ENCODE peak calls at places on chromosome 13, in nine cellular contexts. One of them, this sample, is unnamed. For H3K4me1, the result is how much of the 10 kb centered on the place peaks cover.

GRCh38 chr13:32940601-32941000 is 75.6 kb upstream of the KL start:
- DNase-seq in A549: no peak
- DNase-seq in adrenal gland: peak
- DNase-seq in osteoblast: no peak
- DNase-seq in mucosa of descending colon: peak
- DNase-seq in left ventricle myocardium inferior: peak
- DNase-seq in CD8-positive, alpha-beta T cell: no peak
- DNase-seq in tibial nerve: peak
- DNase-seq in pancreas: no peak
- DNase-seq in this sample: no peak

GRCh38 chr13:32846020-32846451 is 170.2 kb upstream of the KL start:
- DNase-seq in A549: no peak
- DNase-seq in osteoblast: no peak
- DNase-seq in adrenal gland: peak
- DNase-seq in left ventricle myocardium inferior: no peak
- DNase-seq in mucosa of descending colon: no peak
- DNase-seq in pancreas: no peak
- DNase-seq in tibial nerve: no peak
- DNase-seq in CD8-positive, alpha-beta T cell: no peak
- DNase-seq in this sample: no peak

GRCh38 chr13:32430018-32430747 is 2.3 kb upstream of the N4BP2L1 start:
- DNase-seq in pancreas: no peak
- DNase-seq in A549: no peak
- DNase-seq in mucosa of descending colon: no peak
- DNase-seq in left ventricle myocardium inferior: no peak
- DNase-seq in adrenal gland: no peak
- DNase-seq in CD8-positive, alpha-beta T cell: no peak
- DNase-seq in tibial nerve: no peak
- DNase-seq in osteoblast: no peak
- DNase-seq in this sample: no peak

GRCh38 chr13:102774210-102774560 is 599 bp upstream of the TEX30 start:
- DNase-seq in left ventricle myocardium inferior: no peak
- DNase-seq in tibial nerve: no peak
- DNase-seq in CD8-positive, alpha-beta T cell: no peak
- DNase-seq in pancreas: peak
- DNase-seq in mucosa of descending colon: no peak
- DNase-seq in adrenal gland: peak
- DNase-seq in A549: no peak
- DNase-seq in osteoblast: peak
- DNase-seq in this sample: no peak

GRCh38 chr13:50989476-50989875 is 79.9 kb downstream of the RNASEH2B start:
- DNase-seq in left ventricle myocardium inferior: no peak
- DNase-seq in CD8-positive, alpha-beta T cell: no peak
- DNase-seq in tibial nerve: peak
- DNase-seq in mucosa of descending colon: no peak
- DNase-seq in adrenal gland: no peak
- DNase-seq in A549: peak
- DNase-seq in pancreas: no peak
- DNase-seq in osteoblast: no peak
- DNase-seq in this sample: no peak

GRCh38 chr13:109172099-109172498 is 542.7 kb downstream of the MYO16 start:
- DNase-seq in left ventricle myocardium inferior: no peak
- DNase-seq in pancreas: no peak
- DNase-seq in A549: no peak
- DNase-seq in mucosa of descending colon: no peak
- DNase-seq in tibial nerve: no peak
- DNase-seq in CD8-positive, alpha-beta T cell: no peak
- DNase-seq in adrenal gland: no peak
- DNase-seq in osteoblast: no peak
- DNase-seq in this sample: no peak

GRCh38 chr13:111944171-111944583 is 122.8 kb upstream of the SOX1 start:
- DNase-seq in adrenal gland: no peak
- DNase-seq in A549: no peak
- DNase-seq in mucosa of descending colon: no peak
- DNase-seq in osteoblast: no peak
- DNase-seq in CD8-positive, alpha-beta T cell: no peak
- DNase-seq in tibial nerve: no peak
- DNase-seq in left ventricle myocardium inferior: no peak
- DNase-seq in pancreas: no peak
- DNase-seq in this sample: peak

GRCh38 chr13:94595006-94595942 is 678 bp downstream of the TGDS start:
- DNase-seq in adrenal gland: peak
- DNase-seq in A549: no peak
- DNase-seq in osteoblast: peak
- DNase-seq in tibial nerve: no peak
- DNase-seq in CD8-positive, alpha-beta T cell: peak
- DNase-seq in mucosa of descending colon: peak
- DNase-seq in pancreas: no peak
- DNase-seq in left ventricle myocardium inferior: no peak
- DNase-seq in this sample: no peak

GRCh38 chr13:93098972-93099371 is 127.6 kb upstream of the GPC6 start:
- DNase-seq in tibial nerve: no peak
- DNase-seq in left ventricle myocardium inferior: no peak
- DNase-seq in pancreas: peak
- DNase-seq in CD8-positive, alpha-beta T cell: no peak
- DNase-seq in A549: no peak
- DNase-seq in mucosa of descending colon: peak
- DNase-seq in osteoblast: no peak
- DNase-seq in adrenal gland: peak
- DNase-seq in this sample: no peak

GRCh38 chr13:69828527-69828926 is 279.1 kb upstream of the ATXN8OS start:
- DNase-seq in CD8-positive, alpha-beta T cell: no peak
- DNase-seq in mucosa of descending colon: no peak
- DNase-seq in A549: no peak
- DNase-seq in adrenal gland: no peak
- DNase-seq in osteoblast: no peak
- DNase-seq in left ventricle myocardium inferior: no peak
- DNase-seq in pancreas: no peak
- DNase-seq in tibial nerve: no peak
- DNase-seq in this sample: no peak

GRCh38 chr13:95624020-95624419 is 20.5 kb downstream of the DZIP1 start:
- DNase-seq in CD8-positive, alpha-beta T cell: no peak
- DNase-seq in adrenal gland: peak
- DNase-seq in tibial nerve: no peak
- DNase-seq in pancreas: no peak
- DNase-seq in mucosa of descending colon: no peak
- DNase-seq in A549: peak
- DNase-seq in left ventricle myocardium inferior: no peak
- DNase-seq in osteoblast: no peak
- DNase-seq in this sample: no peak

GRCh38 chr13:112870737-112871287 is 98.2 kb upstream of the MCF2L start:
- DNase-seq in pancreas: no peak
- DNase-seq in A549: no peak
- DNase-seq in CD8-positive, alpha-beta T cell: no peak
- DNase-seq in osteoblast: no peak
- DNase-seq in left ventricle myocardium inferior: no peak
- DNase-seq in mucosa of descending colon: no peak
- DNase-seq in tibial nerve: no peak
- DNase-seq in adrenal gland: no peak
- DNase-seq in this sample: no peak

GRCh38 chr13:24923305-24923640 is 159.3 kb downstream of the RNF17 start:
- DNase-seq in left ventricle myocardium inferior: no peak
- DNase-seq in A549: no peak
- DNase-seq in CD8-positive, alpha-beta T cell: no peak
- DNase-seq in adrenal gland: no peak
- DNase-seq in osteoblast: peak
- DNase-seq in tibial nerve: peak
- DNase-seq in mucosa of descending colon: no peak
- DNase-seq in pancreas: no peak
- DNase-seq in this sample: no peak

GRCh38 chr13:114007566-114007965 is 33.7 kb upstream of the C13orf46 start:
- DNase-seq in CD8-positive, alpha-beta T cell: no peak
- DNase-seq in tibial nerve: no peak
- DNase-seq in adrenal gland: no peak
- DNase-seq in left ventricle myocardium inferior: peak
- DNase-seq in mucosa of descending colon: no peak
- DNase-seq in A549: no peak
- DNase-seq in osteoblast: no peak
- DNase-seq in pancreas: no peak
- DNase-seq in this sample: no peak

GRCh38 chr13:111494641-111495040 is 174.2 kb downstream of the TEX29 start:
- DNase-seq in left ventricle myocardium inferior: no peak
- DNase-seq in tibial nerve: no peak
- DNase-seq in pancreas: no peak
- DNase-seq in A549: no peak
- DNase-seq in mucosa of descending colon: no peak
- DNase-seq in osteoblast: no peak
- DNase-seq in CD8-positive, alpha-beta T cell: no peak
- DNase-seq in adrenal gland: no peak
- DNase-seq in this sample: peak

GRCh38 chr13:105471683-105472082 is 1063.8 kb downstream of the EFNB2 start:
- DNase-seq in osteoblast: no peak
- DNase-seq in adrenal gland: no peak
- DNase-seq in pancreas: no peak
- DNase-seq in mucosa of descending colon: no peak
- DNase-seq in A549: no peak
- DNase-seq in tibial nerve: no peak
- DNase-seq in CD8-positive, alpha-beta T cell: no peak
- DNase-seq in left ventricle myocardium inferior: no peak
- DNase-seq in this sample: no peak

DNA sequence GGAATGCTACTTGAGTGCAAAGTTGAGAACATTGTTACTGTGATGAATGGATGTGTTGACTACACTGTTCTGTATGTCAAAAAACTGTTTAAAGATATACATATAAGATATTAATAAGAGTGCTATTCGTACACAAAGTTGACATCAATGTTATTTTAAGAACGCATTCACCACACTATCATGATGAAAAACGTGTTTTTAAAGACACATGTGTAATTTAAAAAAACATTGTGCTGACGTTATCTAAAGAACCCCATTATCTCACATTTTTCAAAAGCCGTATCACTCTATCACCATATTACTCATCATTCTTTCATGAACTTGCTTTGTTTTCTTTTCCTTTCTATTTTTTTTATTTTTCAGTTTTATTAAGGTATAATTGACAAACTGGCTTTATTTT is 918.8 kb downstream of the SLITRK1 start:
- DNase-seq in adrenal gland: no peak
- DNase-seq in A549: no peak
- DNase-seq in pancreas: no peak
- DNase-seq in left ventricle myocardium inferior: no peak
- DNase-seq in tibial nerve: no peak
- DNase-seq in osteoblast: no peak
- DNase-seq in mucosa of descending colon: no peak
- DNase-seq in CD8-positive, alpha-beta T cell: no peak
- DNase-seq in this sample: no peak
- TF ChIP-seq CTCF in adrenal gland: no peak
- TF ChIP-seq CTCF in A549: no peak
- TF ChIP-seq CTCF in pancreas: no peak
- TF ChIP-seq CTCF in left ventricle myocardium inferior: no peak
- TF ChIP-seq CTCF in tibial nerve: no peak
- TF ChIP-seq CTCF in osteoblast: no peak
- TF ChIP-seq CTCF in mucosa of descending colon: no peak
- TF ChIP-seq CTCF in CD8-positive, alpha-beta T cell: no peak
- TF ChIP-seq CTCF in this sample: no peak

GRCh38 chr13:46178143-46178542 is 3.8 kb downstream of the LCP1 start:
- DNase-seq in left ventricle myocardium inferior: no peak
- DNase-seq in osteoblast: no peak
- DNase-seq in adrenal gland: no peak
- DNase-seq in A549: no peak
- DNase-seq in pancreas: no peak
- DNase-seq in CD8-positive, alpha-beta T cell: no peak
- DNase-seq in tibial nerve: peak
- DNase-seq in mucosa of descending colon: no peak
- DNase-seq in this sample: no peak
- H3K4me1 ChIP-seq in left ventricle myocardium inferior: under half
- H3K4me1 ChIP-seq in osteoblast: under half
- H3K4me1 ChIP-seq in adrenal gland: under half
- H3K4me1 ChIP-seq in A549: under half
- H3K4me1 ChIP-seq in pancreas: under half
- H3K4me1 ChIP-seq in CD8-positive, alpha-beta T cell: half or more
- H3K4me1 ChIP-seq in tibial nerve: under half
- H3K4me1 ChIP-seq in mucosa of descending colon: under half
- H3K4me1 ChIP-seq in this sample: under half

DNA sequence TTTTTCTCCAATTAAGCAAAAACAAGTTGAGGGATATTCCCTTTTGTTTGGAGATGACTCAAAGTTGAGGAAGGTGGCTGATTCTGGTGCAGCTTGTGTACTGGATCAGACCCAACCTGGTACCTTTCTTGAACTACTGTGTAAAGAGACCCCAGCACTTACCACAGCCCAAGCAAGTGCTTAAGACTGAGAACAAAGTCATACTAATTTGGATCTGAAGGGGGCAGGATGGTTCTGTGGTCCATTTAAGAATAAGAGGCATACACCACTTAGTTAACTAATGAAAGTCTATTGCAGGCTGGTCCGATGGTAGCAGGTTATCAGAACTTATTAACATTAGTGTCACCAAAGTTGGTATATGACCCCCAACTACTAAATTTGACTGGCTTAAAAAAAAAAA is 6.3 kb downstream of the THSD1 start:
- DNase-seq in CD8-positive, alpha-beta T cell: no peak
- DNase-seq in pancreas: no peak
- DNase-seq in A549: peak
- DNase-seq in adrenal gland: no peak
- DNase-seq in osteoblast: no peak
- DNase-seq in left ventricle myocardium inferior: no peak
- DNase-seq in tibial nerve: no peak
- DNase-seq in mucosa of descending colon: no peak
- DNase-seq in this sample: no peak
- TF ChIP-seq CTCF in CD8-positive, alpha-beta T cell: no peak
- TF ChIP-seq CTCF in pancreas: no peak
- TF ChIP-seq CTCF in A549: peak
- TF ChIP-seq CTCF in adrenal gland: no peak
- TF ChIP-seq CTCF in osteoblast: peak
- TF ChIP-seq CTCF in left ventricle myocardium inferior: peak
- TF ChIP-seq CTCF in tibial nerve: no peak
- TF ChIP-seq CTCF in mucosa of descending colon: no peak
- TF ChIP-seq CTCF in this sample: peak

GRCh38 chr13:34031629-34032028 is 213.7 kb downstream of the RFC3 start:
- DNase-seq in osteoblast: no peak
- DNase-seq in mucosa of descending colon: no peak
- DNase-seq in A549: no peak
- DNase-seq in pancreas: no peak
- DNase-seq in CD8-positive, alpha-beta T cell: no peak
- DNase-seq in adrenal gland: no peak
- DNase-seq in left ventricle myocardium inferior: no peak
- DNase-seq in tibial nerve: no peak
- DNase-seq in this sample: no peak

GRCh38 chr13:34035178-34035577 is 217.2 kb downstream of the RFC3 start:
- DNase-seq in pancreas: no peak
- DNase-seq in osteoblast: no peak
- DNase-seq in tibial nerve: no peak
- DNase-seq in CD8-positive, alpha-beta T cell: no peak
- DNase-seq in left ventricle myocardium inferior: no peak
- DNase-seq in A549: no peak
- DNase-seq in adrenal gland: no peak
- DNase-seq in mucosa of descending colon: no peak
- DNase-seq in this sample: no peak

GRCh38 chr13:34028496-34029442 is 210.8 kb downstream of the RFC3 start:
- DNase-seq in pancreas: no peak
- DNase-seq in CD8-positive, alpha-beta T cell: no peak
- DNase-seq in A549: no peak
- DNase-seq in left ventricle myocardium inferior: no peak
- DNase-seq in mucosa of descending colon: no peak
- DNase-seq in tibial nerve: no peak
- DNase-seq in osteoblast: no peak
- DNase-seq in adrenal gland: no peak
- DNase-seq in this sample: no peak

GRCh38 chr13:34034411-34034810 is 216.5 kb downstream of the RFC3 start:
- DNase-seq in pancreas: no peak
- DNase-seq in osteoblast: no peak
- DNase-seq in mucosa of descending colon: no peak
- DNase-seq in A549: no peak
- DNase-seq in adrenal gland: no peak
- DNase-seq in tibial nerve: no peak
- DNase-seq in left ventricle myocardium inferior: no peak
- DNase-seq in CD8-positive, alpha-beta T cell: no peak
- DNase-seq in this sample: no peak

GRCh38 chr13:34030782-34031181 is 212.8 kb downstream of the RFC3 start:
- DNase-seq in A549: no peak
- DNase-seq in pancreas: no peak
- DNase-seq in osteoblast: no peak
- DNase-seq in left ventricle myocardium inferior: no peak
- DNase-seq in mucosa of descending colon: no peak
- DNase-seq in adrenal gland: no peak
- DNase-seq in tibial nerve: no peak
- DNase-seq in CD8-positive, alpha-beta T cell: no peak
- DNase-seq in this sample: no peak
- H3K4me1 ChIP-seq in A549: under half
- H3K4me1 ChIP-seq in pancreas: under half
- H3K4me1 ChIP-seq in osteoblast: under half
- H3K4me1 ChIP-seq in left ventricle myocardium inferior: under half
- H3K4me1 ChIP-seq in mucosa of descending colon: under half
- H3K4me1 ChIP-seq in adrenal gland: under half
- H3K4me1 ChIP-seq in tibial nerve: under half
- H3K4me1 ChIP-seq in CD8-positive, alpha-beta T cell: under half
- H3K4me1 ChIP-seq in this sample: under half

This sample was measured in upper lobe of right lung.